ENCODE peak calls at places on chromosomes 13 and 19, in five cellular contexts. One of them, this sample, is unnamed. For H3K4me1 and H3K9me3, the result is how much of the 10 kb centered on the place peaks cover.

GRCh38 chr13:45595968-45596367 is 19.6 kb downstream of the ERICH6B start:
- DNase-seq in vagina: no peak
- DNase-seq in transverse colon: no peak
- DNase-seq in upper lobe of left lung: no peak
- DNase-seq in prostate gland: no peak
- DNase-seq in this sample: no peak

GRCh38 chr13:51246411-51247298 is 24.5 kb downstream of the FAM124A start:
- DNase-seq in vagina: no peak
- DNase-seq in transverse colon: peak
- DNase-seq in upper lobe of left lung: peak
- DNase-seq in prostate gland: peak
- DNase-seq in this sample: no peak

GRCh38 chr19:5447700-5448311 is 7.4 kb upstream of the ZNRF4 start:
- DNase-seq in vagina: no peak
- DNase-seq in transverse colon: no peak
- DNase-seq in upper lobe of left lung: no peak
- DNase-seq in prostate gland: no peak
- DNase-seq in this sample: no peak

GRCh38 chr13:40345654-40346372 is 320.6 kb downstream of the FOXO1 start:
- DNase-seq in vagina: peak
- DNase-seq in transverse colon: no peak
- DNase-seq in upper lobe of left lung: no peak
- DNase-seq in prostate gland: no peak
- DNase-seq in this sample: no peak

GRCh38 chr13:46355088-46355468 is 32.0 kb downstream of the RUBCNL start:
- DNase-seq in vagina: no peak
- DNase-seq in transverse colon: no peak
- DNase-seq in upper lobe of left lung: no peak
- DNase-seq in prostate gland: no peak
- DNase-seq in this sample: no peak

GRCh38 chr13:75181906-75182305 is 300.1 kb downstream of the TBC1D4 start:
- DNase-seq in vagina: no peak
- DNase-seq in transverse colon: no peak
- DNase-seq in upper lobe of left lung: no peak
- DNase-seq in prostate gland: no peak
- DNase-seq in this sample: no peak

GRCh38 chr13:96003304-96003703 is 49.9 kb downstream of the UGGT2 start:
- DNase-seq in vagina: no peak
- DNase-seq in transverse colon: no peak
- DNase-seq in upper lobe of left lung: no peak
- DNase-seq in prostate gland: no peak
- DNase-seq in this sample: no peak

GRCh38 chr13:62512194-62513141 is 1096.8 kb upstream of the PCDH20 start:
- DNase-seq in vagina: no peak
- DNase-seq in transverse colon: peak
- DNase-seq in upper lobe of left lung: no peak
- DNase-seq in prostate gland: no peak
- DNase-seq in this sample: no peak

GRCh38 chr13:68369739-68370138 is 1139.6 kb upstream of the PCDH9 start:
- DNase-seq in vagina: no peak
- DNase-seq in transverse colon: no peak
- DNase-seq in upper lobe of left lung: no peak
- DNase-seq in prostate gland: no peak
- DNase-seq in this sample: no peak

DNA sequence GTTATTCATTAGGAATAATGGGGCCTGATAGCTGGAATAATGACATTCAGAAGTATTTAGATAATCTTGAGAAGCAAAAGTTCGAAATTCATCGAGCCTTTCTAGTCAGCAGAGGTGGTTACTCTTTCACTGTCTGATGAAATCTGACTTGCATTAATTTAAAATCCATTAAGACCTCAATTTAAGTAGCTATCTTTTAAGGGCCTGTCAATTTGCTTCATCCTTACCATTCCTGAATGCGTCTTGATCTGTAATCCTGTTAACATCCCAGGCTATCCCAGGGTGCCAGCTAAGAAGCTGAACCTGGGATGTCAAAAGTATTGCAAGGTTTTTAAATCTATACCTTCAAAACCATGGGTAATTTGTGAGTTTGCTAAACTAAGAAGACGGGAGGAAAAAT is 1491.0 kb upstream of the MIR17HG start:
- DNase-seq in vagina: no peak
- DNase-seq in transverse colon: no peak
- DNase-seq in upper lobe of left lung: no peak
- DNase-seq in prostate gland: no peak
- DNase-seq in this sample: no peak
- H3K4me1 ChIP-seq in vagina: under half
- H3K4me1 ChIP-seq in transverse colon: under half
- H3K4me1 ChIP-seq in upper lobe of left lung: under half
- H3K4me1 ChIP-seq in prostate gland: under half
- H3K4me1 ChIP-seq in this sample: under half

GRCh38 chr13:26989261-26990007 is 182.2 kb downstream of the USP12 start:
- DNase-seq in vagina: no peak
- DNase-seq in transverse colon: peak
- DNase-seq in upper lobe of left lung: no peak
- DNase-seq in prostate gland: no peak
- DNase-seq in this sample: peak
- H3K9me3 ChIP-seq in vagina: under half
- H3K9me3 ChIP-seq in transverse colon: under half
- H3K9me3 ChIP-seq in upper lobe of left lung: under half
- H3K9me3 ChIP-seq in prostate gland: under half
- H3K9me3 ChIP-seq in this sample: under half

GRCh38 chr19:7099597-7099921 is 30.1 kb downstream of the ZNF557 start:
- DNase-seq in vagina: no peak
- DNase-seq in transverse colon: no peak
- DNase-seq in upper lobe of left lung: no peak
- DNase-seq in prostate gland: no peak
- DNase-seq in this sample: no peak

GRCh38 chr19:7101498-7102253 is 32.2 kb downstream of the ZNF557 start:
- DNase-seq in vagina: no peak
- DNase-seq in transverse colon: no peak
- DNase-seq in upper lobe of left lung: no peak
- DNase-seq in prostate gland: no peak
- DNase-seq in this sample: no peak

GRCh38 chr19:7104783-7105447 is 35.4 kb downstream of the ZNF557 start:
- DNase-seq in vagina: no peak
- DNase-seq in transverse colon: no peak
- DNase-seq in upper lobe of left lung: no peak
- DNase-seq in prostate gland: no peak
- DNase-seq in this sample: no peak

GRCh38 chr19:7098096-7098495 is 28.6 kb downstream of the ZNF557 start:
- DNase-seq in vagina: no peak
- DNase-seq in transverse colon: no peak
- DNase-seq in upper lobe of left lung: no peak
- DNase-seq in prostate gland: no peak
- DNase-seq in this sample: no peak

GRCh38 chr19:7098701-7099596 is 29.4 kb downstream of the ZNF557 start:
- DNase-seq in vagina: no peak
- DNase-seq in transverse colon: peak
- DNase-seq in upper lobe of left lung: peak
- DNase-seq in prostate gland: peak
- DNase-seq in this sample: peak
- TF ChIP-seq POLR2AphosphoS5 in vagina: peak
- TF ChIP-seq POLR2AphosphoS5 in transverse colon: peak
- TF ChIP-seq POLR2AphosphoS5 in upper lobe of left lung: peak
- TF ChIP-seq POLR2AphosphoS5 in prostate gland: peak
- TF ChIP-seq POLR2AphosphoS5 in this sample: no peak

DNA sequence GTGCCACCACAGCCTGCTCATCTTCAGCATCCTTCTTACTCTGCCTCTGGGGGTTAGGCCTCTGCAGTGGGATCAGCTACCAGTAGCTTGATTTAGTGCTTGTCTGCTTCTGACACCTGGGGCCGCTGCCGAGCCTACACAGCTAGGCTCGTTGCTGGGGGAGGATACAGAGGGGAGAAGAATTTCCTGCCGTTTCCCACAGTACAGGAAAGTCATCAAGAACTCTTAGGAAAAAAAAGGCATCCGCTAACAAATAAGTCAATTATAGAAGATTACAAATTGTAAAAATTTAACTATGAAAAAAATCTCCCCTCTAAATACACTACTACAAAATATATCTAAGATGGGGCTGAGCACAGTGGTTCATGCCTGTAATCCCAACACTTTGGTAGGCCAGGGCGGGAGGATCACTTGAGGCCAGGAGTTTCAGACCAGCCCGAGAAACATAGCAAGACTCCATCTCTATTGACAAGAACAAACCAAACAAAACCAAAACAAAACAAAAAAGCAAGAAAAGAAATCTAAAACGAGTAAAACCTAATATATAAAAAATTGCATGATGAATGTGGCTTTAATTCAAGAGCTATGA is 26.7 kb downstream of the LATS2 start:
- DNase-seq in vagina: no peak
- DNase-seq in transverse colon: no peak
- DNase-seq in upper lobe of left lung: no peak
- DNase-seq in prostate gland: no peak
- DNase-seq in this sample: no peak
- H3K4me1 ChIP-seq in vagina: half or more
- H3K4me1 ChIP-seq in transverse colon: under half
- H3K4me1 ChIP-seq in upper lobe of left lung: under half
- H3K4me1 ChIP-seq in prostate gland: under half
- H3K4me1 ChIP-seq in this sample: under half

DNA sequence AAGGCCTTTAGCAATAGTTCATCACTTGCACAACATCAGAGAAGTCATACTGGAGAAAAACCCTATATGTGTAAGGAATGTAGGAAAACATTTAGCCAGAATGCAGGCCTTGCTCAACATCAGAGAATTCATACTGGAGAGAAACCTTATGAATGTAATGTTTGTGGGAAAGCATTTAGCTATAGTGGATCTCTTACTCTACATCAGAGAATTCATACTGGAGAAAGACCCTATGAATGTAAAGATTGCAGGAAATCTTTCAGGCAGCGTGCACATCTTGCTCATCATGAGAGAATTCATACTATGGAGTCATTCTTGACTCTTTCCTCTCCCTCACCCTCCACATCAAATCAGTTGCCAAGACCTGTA is 19.8 kb downstream of the ZNF583 start:
- DNase-seq in vagina: no peak
- DNase-seq in transverse colon: no peak
- DNase-seq in upper lobe of left lung: no peak
- DNase-seq in prostate gland: no peak
- DNase-seq in this sample: no peak
- H3K9me3 ChIP-seq in vagina: half or more
- H3K9me3 ChIP-seq in transverse colon: half or more
- H3K9me3 ChIP-seq in upper lobe of left lung: half or more
- H3K9me3 ChIP-seq in prostate gland: under half
- H3K9me3 ChIP-seq in this sample: half or more

DNA sequence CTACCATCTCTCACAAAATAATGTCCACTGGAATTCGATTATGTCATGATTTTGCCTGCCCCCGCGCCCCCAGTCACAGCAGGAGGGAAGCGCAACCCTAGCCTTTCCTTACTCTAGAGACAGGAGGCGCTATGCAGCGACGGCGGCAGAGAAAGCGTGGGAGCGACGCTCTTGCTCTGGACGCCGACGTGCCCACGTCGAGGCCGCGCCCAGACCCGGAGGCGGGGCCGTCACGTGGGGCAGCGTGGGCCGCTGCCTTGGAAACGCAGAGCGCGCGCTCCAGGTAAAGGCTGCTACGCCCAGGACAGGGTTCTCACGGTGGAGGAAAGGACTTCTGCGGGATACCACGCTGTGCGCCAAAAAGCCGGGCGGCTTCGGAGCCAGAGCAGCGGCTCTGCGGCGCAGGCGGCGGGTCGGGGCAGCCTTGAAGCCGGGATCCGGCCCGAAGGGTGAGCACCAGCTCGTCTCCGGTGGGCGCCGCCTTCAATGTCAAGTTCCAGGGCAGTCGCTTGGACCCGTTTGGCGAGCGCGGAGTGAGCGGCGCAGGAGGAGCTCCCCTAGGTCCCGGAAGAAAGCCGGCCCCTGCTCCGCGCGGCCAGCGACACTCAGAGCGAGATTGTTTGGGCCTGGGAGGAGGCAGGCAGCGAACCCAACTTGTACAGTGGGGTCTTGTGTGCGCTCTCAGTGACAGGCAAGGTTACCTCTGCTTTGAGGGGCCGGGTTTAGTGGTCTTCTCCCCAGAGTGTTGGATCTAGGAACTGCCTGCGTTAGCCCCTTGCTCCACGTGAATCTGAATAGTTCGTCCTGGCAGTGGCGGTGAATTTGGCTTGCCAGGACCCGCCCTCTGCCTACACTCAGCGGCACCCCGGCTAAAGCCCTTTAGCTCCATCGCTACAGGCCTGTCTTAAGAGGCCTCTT is 121.7 kb downstream of the MRPL57 start:
- DNase-seq in vagina: no peak
- DNase-seq in transverse colon: peak
- DNase-seq in upper lobe of left lung: peak
- DNase-seq in prostate gland: peak
- DNase-seq in this sample: peak
- TF ChIP-seq POLR2AphosphoS5 in vagina: peak
- TF ChIP-seq POLR2AphosphoS5 in transverse colon: peak
- TF ChIP-seq POLR2AphosphoS5 in upper lobe of left lung: peak
- TF ChIP-seq POLR2AphosphoS5 in prostate gland: peak
- TF ChIP-seq POLR2AphosphoS5 in this sample: no peak

GRCh38 chr13:79385694-79386093 is 20.4 kb downstream of the RBM26 start:
- DNase-seq in vagina: no peak
- DNase-seq in transverse colon: no peak
- DNase-seq in upper lobe of left lung: no peak
- DNase-seq in prostate gland: no peak
- DNase-seq in this sample: no peak
- H3K4me1 ChIP-seq in vagina: under half
- H3K4me1 ChIP-seq in transverse colon: under half
- H3K4me1 ChIP-seq in upper lobe of left lung: under half
- H3K4me1 ChIP-seq in prostate gland: under half
- H3K4me1 ChIP-seq in this sample: under half

GRCh38 chr13:105787518-105788085 is 747.9 kb downstream of the EFNB2 start:
- DNase-seq in vagina: no peak
- DNase-seq in transverse colon: no peak
- DNase-seq in upper lobe of left lung: no peak
- DNase-seq in prostate gland: peak
- DNase-seq in this sample: no peak

GRCh38 chr13:105785436-105785835 is 750.0 kb downstream of the EFNB2 start:
- DNase-seq in vagina: no peak
- DNase-seq in transverse colon: no peak
- DNase-seq in upper lobe of left lung: no peak
- DNase-seq in prostate gland: no peak
- DNase-seq in this sample: no peak

GRCh38 chr13:105778196-105778595 is 757.3 kb downstream of the EFNB2 start:
- DNase-seq in vagina: no peak
- DNase-seq in transverse colon: no peak
- DNase-seq in upper lobe of left lung: no peak
- DNase-seq in prostate gland: no peak
- DNase-seq in this sample: no peak

GRCh38 chr13:105783261-105783660 is 752.2 kb downstream of the EFNB2 start:
- DNase-seq in vagina: no peak
- DNase-seq in transverse colon: no peak
- DNase-seq in upper lobe of left lung: no peak
- DNase-seq in prostate gland: no peak
- DNase-seq in this sample: no peak
- H3K9me3 ChIP-seq in vagina: under half
- H3K9me3 ChIP-seq in transverse colon: under half
- H3K9me3 ChIP-seq in upper lobe of left lung: under half
- H3K9me3 ChIP-seq in prostate gland: under half
- H3K9me3 ChIP-seq in this sample: under half

This sample was measured in suprapubic skin.